ENCODE peak calls at places on chromosomes 3 and 15, in four cellular contexts. G is pancreas, J is prostate gland, C is ovary. D is an unnamed sample.

GRCh38 chr3:2923390-2923789 is 186.8 kb downstream of the IL5RA start:
- DNase-seq in G (no peak), J (no peak), C (no peak), D (no peak)

GRCh38 chr3:15520185-15520584 is 1.3 kb downstream of the COLQ start:
- DNase-seq in G (no peak), J (no peak), C (no peak), D (no peak)

GRCh38 chr15:63462053-63462452 is 42.3 kb upstream of the USP3 start:
- DNase-seq in G (no peak), J (no peak), C (no peak), D (no peak)

GRCh38 chr3:142259359-142259758 is 34.0 kb upstream of the GK5 start:
- DNase-seq in G (no peak), J (no peak), C (no peak), D (no peak)

GRCh38 chr3:197801801-197802504 is 10.9 kb downstream of the LRCH3 start:
- DNase-seq in G (no peak), J (no peak), C (no peak), D (no peak)

GRCh38 chr3:183545688-183546087 is 9.8 kb downstream of the KLHL6 start:
- DNase-seq in G (no peak), J (no peak), C (no peak), D (no peak)

GRCh38 chr15:75637245-75638009 is 2.6 kb downstream of the IMP3 start:
- DNase-seq in G (no peak), J (no peak), C (no peak), D (no peak)

GRCh38 chr3:191220908-191221307 is 21.9 kb downstream of the OSTN start:
- DNase-seq in G (no peak), J (no peak), C (no peak), D (no peak)

GRCh38 chr15:40582726-40583246 is 11.3 kb upstream of the KNL1 start:
- DNase-seq in G (no peak), J (no peak), C (no peak), D (no peak)

GRCh38 chr3:168544097-168544957 is 448.6 kb upstream of the GOLIM4 start:
- DNase-seq in G (no peak), J (no peak), C (no peak), D (no peak)

GRCh38 chr3:34533468-34533867 is 735.0 kb downstream of the PDCD6IP start:
- DNase-seq in G (no peak), J (no peak), C (no peak), D (no peak)

GRCh38 chr3:38268522-38268921 is 2.9 kb downstream of the SLC22A13 start:
- DNase-seq in G (no peak), J (no peak), C (no peak), D (no peak)

GRCh38 chr15:32717290-32718081 is at the start of gene GREM1:
- DNase-seq in G (peak; percentile 65), J (no peak), C (no peak), D (no peak)

GRCh38 chr3:60147249-60147648 is 1097.4 kb upstream of the CFAP20DC start:
- DNase-seq in G (no peak), J (no peak), C (no peak), D (no peak)

GRCh38 chr3:183906234-183906921 is 21.7 kb upstream of the PARL start:
- DNase-seq in G (no peak), J (no peak), C (no peak), D (no peak)

GRCh38 chr3:128679338-128679737 is 28.7 kb upstream of the RPN1 start:
- DNase-seq in G (no peak), J (no peak), C (no peak), D (no peak)

GRCh38 chr3:47016934-47017435 is 37.5 kb downstream of the NBEAL2 start:
- DNase-seq in G (no peak), J (no peak), C (no peak), D (peak; percentile 72)

GRCh38 chr3:25820372-25820771 is 30.5 kb downstream of the OXSM start:
- DNase-seq in G (no peak), J (no peak), C (no peak), D (peak; percentile 75)

GRCh38 chr15:51750942-51751686 is at the start of gene TMOD2:
- DNase-seq in G (peak; percentile 85), J (peak; percentile 25), C (peak; percentile 54), D (no peak)

GRCh38 chr3:114418724-114419543 is 125.1 kb downstream of the TIGIT start:
- DNase-seq in G (no peak), J (no peak), C (no peak), D (peak; percentile 45)

GRCh38 chr3:57078366-57079220 is 18.1 kb downstream of the SPATA12 start:
- DNase-seq in G (peak; percentile 79), J (peak; percentile 59), C (peak; percentile 44), D (no peak)

GRCh38 chr15:75203017-75203907 is 1.6 kb downstream of the C15orf39 start:
- DNase-seq in G (no peak), J (no peak), C (no peak), D (no peak)

GRCh38 chr15:31360843-31361763 is 34.5 kb downstream of the KLF13 start:
- DNase-seq in G (peak; percentile 75), J (no peak), C (no peak), D (no peak)

GRCh38 chr3:76307556-76307955 is 522.2 kb upstream of the ZNF717 start:
- DNase-seq in G (no peak), J (no peak), C (no peak), D (no peak)

GRCh38 chr3:183044547-183045229 is 54.6 kb downstream of the MCCC1 start:
- DNase-seq in G (no peak), J (no peak), C (no peak), D (no peak)

GRCh38 chr3:7779331-7779730 is 722.3 kb upstream of the LMCD1 start:
- DNase-seq in G (no peak), J (no peak), C (no peak), D (no peak)

GRCh38 chr15:69887018-69887417 is 210.7 kb downstream of the TLE3 start:
- DNase-seq in G (no peak), J (no peak), C (no peak), D (no peak)

GRCh38 chr3:157467165-157467564 is 30.5 kb downstream of the PTX3 start:
- DNase-seq in G (no peak), J (no peak), C (no peak), D (no peak)

GRCh38 chr3:139455855-139456254 is 20.5 kb downstream of the RBP2 start:
- DNase-seq in G (no peak), J (no peak), C (no peak), D (no peak)

GRCh38 chr15:40430271-40430805 is 10.4 kb upstream of the BAHD1 start:
- DNase-seq in G (no peak), J (no peak), C (no peak), D (no peak)

GRCh38 chr15:55742498-55742926 is 440 bp downstream of the PRTG start:
- DNase-seq in G (peak; percentile 69), J (no peak), C (peak; percentile 56), D (no peak)
- H3K27me3 ChIP-seq in G (peaks cover 29% of the 10 kb centered on the region), J (peaks cover 3% of the 10 kb centered on the region), C (no peaks in the 10 kb centered on the region), D (no peaks in the 10 kb centered on the region)

DNA sequence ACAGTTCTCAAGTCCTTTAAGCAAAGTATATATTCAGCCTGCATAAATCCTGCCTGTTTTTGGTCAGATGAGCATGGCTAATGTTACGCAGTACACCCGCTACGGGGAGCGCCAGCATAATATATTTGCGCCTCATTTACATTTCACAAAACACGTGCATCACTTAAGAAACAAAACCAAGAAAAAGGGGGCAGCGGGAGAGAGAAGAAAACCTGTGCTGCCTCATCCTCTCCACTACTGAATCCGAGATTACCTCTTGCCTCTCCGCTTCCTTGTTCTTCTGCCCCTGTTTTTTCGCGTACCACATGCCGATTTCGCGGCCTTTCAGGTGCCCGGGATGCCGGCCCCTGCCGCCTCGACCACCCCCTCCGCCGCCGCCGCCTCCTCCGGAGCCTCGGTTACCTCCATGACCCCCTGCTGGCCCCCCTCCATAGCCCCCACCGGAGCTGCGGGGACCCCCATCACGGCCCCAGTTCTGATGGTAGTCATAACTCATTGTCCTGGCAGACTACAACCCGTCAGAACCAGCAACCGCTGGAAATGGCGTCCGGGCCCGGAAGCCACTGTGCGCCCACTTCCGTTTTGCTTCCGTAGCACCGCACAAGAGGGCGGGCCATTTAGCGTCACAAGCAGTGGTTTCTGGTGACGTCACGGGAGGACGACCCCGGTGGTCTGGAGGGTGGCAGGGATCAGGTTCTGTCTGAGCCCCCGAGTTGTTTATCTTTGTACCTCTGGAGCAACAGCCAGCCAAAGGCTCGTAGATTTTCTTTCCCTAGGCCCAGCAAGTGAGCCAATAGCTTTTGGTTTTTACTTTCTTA is at the start of gene DHX36:
- DNase-seq in G (peak; percentile 86), J (peak; percentile 87), C (peak; percentile 94), D (peak; percentile 70)
- TF ChIP-seq CTCF in G (no peak), J (peak; percentile 6), C (no peak), D (no peak)

DNA sequence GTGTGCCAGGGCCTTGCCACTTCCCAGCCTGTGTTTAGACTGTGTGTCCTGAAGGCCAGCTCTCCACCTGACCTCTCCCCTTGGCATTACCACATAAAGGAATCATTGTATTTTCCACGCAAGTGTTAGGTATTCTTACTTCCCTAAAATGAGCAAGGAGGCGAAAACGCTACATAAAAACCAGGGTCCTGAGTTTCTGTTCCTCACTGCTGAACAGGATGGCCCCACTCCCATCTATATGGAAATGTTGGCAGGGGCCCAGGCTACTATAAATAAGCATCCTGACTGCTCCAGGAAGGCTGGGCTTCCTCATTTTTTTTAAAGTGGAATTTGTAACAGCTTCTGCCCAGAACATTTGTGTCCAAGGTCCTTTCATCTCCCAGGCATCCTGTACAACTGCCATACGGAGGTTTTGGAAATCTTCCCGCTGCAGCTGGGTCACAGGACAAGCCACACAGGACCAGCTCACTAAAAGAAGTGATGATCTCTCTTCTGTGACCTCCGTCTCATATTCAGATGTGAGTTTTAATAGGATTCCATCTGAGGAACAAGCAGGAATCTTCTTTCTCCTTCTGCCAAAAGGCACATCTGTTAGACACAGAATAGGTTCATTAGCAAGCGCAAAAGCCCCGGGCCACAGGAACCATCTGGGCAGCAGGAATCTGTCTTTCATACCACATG is 56.5 kb upstream of the LIMD1 start:
- DNase-seq in G (no peak), J (peak; percentile 27), C (no peak), D (no peak)
- H3K4me3 ChIP-seq in G (no peak overlapping the region), J (no peak overlapping the region), C (no peak overlapping the region), D (no peak overlapping the region)

DNA sequence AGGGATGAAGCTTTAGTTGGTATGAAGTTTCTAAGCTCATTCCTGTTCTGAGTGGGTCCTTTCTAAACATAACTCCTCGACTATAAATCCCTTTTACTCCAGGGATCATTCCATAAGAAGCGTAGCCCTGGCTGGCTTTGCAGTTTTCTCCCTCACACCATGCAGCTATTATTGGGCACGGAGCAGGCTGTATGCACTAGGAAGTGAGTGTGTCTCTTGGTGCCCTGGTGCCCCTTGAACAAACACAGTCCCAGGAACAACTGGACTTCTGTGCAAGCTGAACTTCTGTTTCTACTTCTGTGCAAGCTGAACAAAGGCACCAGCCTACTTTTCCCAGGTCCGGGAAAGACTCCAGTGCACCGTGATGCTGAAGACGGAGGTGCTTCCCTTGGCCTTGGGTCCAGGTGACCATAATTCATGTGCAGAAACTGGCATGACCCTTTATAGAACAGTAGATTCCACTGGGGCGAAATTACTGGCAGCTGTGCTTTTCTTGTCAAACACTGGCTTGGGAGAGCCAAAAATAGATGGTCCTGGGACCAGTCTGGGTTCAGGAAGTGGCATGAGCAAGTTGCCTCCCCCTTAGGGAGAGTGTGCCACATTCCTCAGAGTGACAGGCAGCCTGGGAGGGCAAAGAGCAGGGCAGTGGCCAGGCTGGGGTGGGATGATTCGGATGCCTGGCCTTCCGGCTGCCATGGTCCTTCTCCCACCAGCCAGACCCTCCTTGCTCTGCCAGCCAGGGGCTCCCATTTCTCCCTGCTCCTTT is 127.2 kb downstream of the SLCO3A1 start:
- DNase-seq in G (no peak), J (no peak), C (no peak), D (no peak)
- H3K27me3 ChIP-seq in G (no peaks in the 10 kb centered on the region), J (no peaks in the 10 kb centered on the region), C (no peaks in the 10 kb centered on the region), D (no peaks in the 10 kb centered on the region)

D was measured in kidney epithelial cell.